ENCODE peak calls at places on chromosomes 16 and 17, in six cellular contexts. B, Y, U, X, T and A are unnamed samples.

GRCh38 chr17:82830249-82830661 is 9.6 kb downstream of the ZNF750 start:
- DNase-seq in U (no peak), T (no peak), B (peak; percentile 89), X (no peak), Y (no peak), A (peak; percentile 54)

GRCh38 chr16:31206776-31207175 is 4.2 kb upstream of the PYCARD start:
- DNase-seq in U (peak; percentile 52), Y (no peak), T (no peak), X (no peak), B (no peak), A (no peak)

GRCh38 chr17:83028851-83029250 is 50.6 kb upstream of the METRNL start:
- DNase-seq in U (no peak), X (no peak), T (no peak), Y (no peak), B (peak; percentile 44), A (no peak)

GRCh38 chr16:11233727-11234376 is 22.2 kb downstream of the SOCS1 start:
- DNase-seq in Y (peak; percentile 49), B (no peak), U (no peak), T (no peak), X (peak; percentile 65), A (no peak)

GRCh38 chr16:78768723-78769122 is 669.3 kb downstream of the WWOX start:
- DNase-seq in U (no peak), Y (no peak), B (no peak), T (no peak), X (no peak), A (no peak)

GRCh38 chr17:62966426-62967110 is 533 bp downstream of the TANC2 start:
- DNase-seq in U (peak; percentile 74), T (peak; percentile 36), X (peak; percentile 65), Y (no peak), B (no peak), A (peak; percentile 80)

GRCh38 chr17:13776027-13776551 is 174.4 kb upstream of the HS3ST3A1 start:
- DNase-seq in T (no peak), Y (no peak), U (no peak), X (no peak), B (no peak), A (no peak)

GRCh38 chr16:3364774-3365427 is 9.2 kb downstream of the OR2C1 start:
- DNase-seq in T (peak; percentile 7), Y (peak; percentile 88), X (peak; percentile 82), B (peak; percentile 94), U (peak; percentile 82), A (peak; percentile 89)

GRCh38 chr16:10682604-10683003 is 12.1 kb downstream of the TEKT5 start:
- DNase-seq in T (no peak), Y (no peak), X (no peak), B (no peak), U (no peak), A (no peak)

GRCh38 chr17:15465045-15465701 is 2.2 kb downstream of the CDRT4 start:
- DNase-seq in Y (no peak), T (no peak), B (no peak), U (no peak), X (no peak), A (no peak)

GRCh38 chr16:1556254-1556653 is 22.8 kb downstream of the TMEM204 start:
- DNase-seq in T (no peak), Y (no peak), B (no peak), U (no peak), X (no peak), A (no peak)

GRCh38 chr17:30336369-30337171 is 2.7 kb upstream of the TMIGD1 start:
- DNase-seq in X (peak; percentile 59), U (peak; percentile 72), B (no peak), Y (peak; percentile 73), T (peak; percentile 72), A (no peak)

GRCh38 chr16:55331648-55332185 is 7.7 kb downstream of the IRX6 start:
- DNase-seq in Y (no peak), B (no peak), T (no peak), X (no peak), U (no peak), A (no peak)

GRCh38 chr17:18261146-18261515 is 669 bp downstream of the MIEF2 start:
- DNase-seq in Y (no peak), B (peak; percentile 87), U (peak; percentile 47), X (peak; percentile 40), T (peak; percentile 29), A (peak; percentile 88)

GRCh38 chr16:27839419-27839818 is 224.1 kb downstream of the GSG1L start:
- DNase-seq in U (no peak), T (no peak), Y (no peak), X (no peak), B (no peak), A (no peak)

GRCh38 chr16:24848065-24848464 is 2.3 kb downstream of the SLC5A11 start:
- DNase-seq in U (no peak), B (peak; percentile 20), X (no peak), Y (no peak), T (peak; percentile 42), A (no peak)

GRCh38 chr17:79813826-79814623 is 17.1 kb upstream of the CBX8 start:
- DNase-seq in U (no peak), Y (no peak), X (no peak), T (no peak), B (no peak), A (no peak)

GRCh38 chr16:2386990-2387389 is 42.3 kb upstream of the CCNF start:
- DNase-seq in X (no peak), Y (no peak), B (no peak), T (no peak), U (no peak), A (no peak)

GRCh38 chr16:13150181-13150885 is 248.9 kb downstream of the SHISA9 start:
- DNase-seq in B (no peak), T (no peak), Y (no peak), X (no peak), U (no peak), A (no peak)

GRCh38 chr16:7391694-7392093 is 59.0 kb downstream of the RBFOX1 start:
- DNase-seq in U (no peak), B (no peak), Y (no peak), X (no peak), T (no peak), A (no peak)
- H3K9me3 ChIP-seq in U (no peaks in the 10 kb centered on the region), B (no peaks in the 10 kb centered on the region), Y (no peaks in the 10 kb centered on the region), X (no peaks in the 10 kb centered on the region), T (peaks cover 15% of the 10 kb centered on the region), A (no peaks in the 10 kb centered on the region)

GRCh38 chr17:66466933-66467367 is 164.5 kb downstream of the PRKCA start:
- DNase-seq in T (peak; percentile 97), Y (no peak), X (no peak), B (peak; percentile 74), U (no peak), A (no peak)

GRCh38 chr17:66467766-66468165 is 165.4 kb downstream of the PRKCA start:
- DNase-seq in T (peak; percentile 32), U (no peak), B (no peak), Y (no peak), X (no peak), A (no peak)

GRCh38 chr17:66466421-66466820 is 164.0 kb downstream of the PRKCA start:
- DNase-seq in Y (no peak), U (no peak), B (no peak), T (no peak), X (no peak), A (no peak)

GRCh38 chr17:66464921-66465320 is 162.5 kb downstream of the PRKCA start:
- DNase-seq in U (no peak), B (no peak), Y (no peak), T (peak; percentile 68), X (no peak), A (no peak)

GRCh38 chr17:66465701-66466100 is 163.3 kb downstream of the PRKCA start:
- DNase-seq in T (peak; percentile 35), U (no peak), Y (no peak), X (no peak), B (no peak), A (no peak)
- H3K4me1 ChIP-seq in T (peaks cover 94% of the 10 kb centered on the region), U (peaks cover 16% of the 10 kb centered on the region), Y (peaks cover 38% of the 10 kb centered on the region), X (peaks cover 23% of the 10 kb centered on the region), B (peaks cover 73% of the 10 kb centered on the region), A (peaks cover 53% of the 10 kb centered on the region)

DNA sequence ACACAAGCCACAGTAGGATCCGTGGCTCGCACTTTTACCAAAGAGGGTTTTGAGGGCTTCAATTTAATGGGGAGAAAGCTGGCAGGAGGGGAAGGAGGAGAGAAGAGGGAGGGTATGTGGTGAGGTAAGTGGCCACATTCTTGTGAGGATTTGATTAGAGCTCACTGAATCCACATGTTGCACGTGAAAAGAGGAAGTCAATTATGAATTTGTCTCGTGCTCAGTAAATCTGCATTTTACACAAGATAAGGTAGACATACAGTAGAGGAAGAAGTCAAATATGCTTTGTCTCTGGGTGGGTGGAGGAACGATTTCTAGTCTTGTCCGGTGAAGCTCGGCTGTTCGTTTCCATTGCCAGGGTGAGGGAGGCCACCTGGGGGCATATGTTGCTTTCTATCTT is 862 bp downstream of the ZNF232 start:
- DNase-seq in B (no peak), U (peak; percentile 15), X (no peak), T (no peak), Y (no peak), A (no peak)
- H3K9me3 ChIP-seq in B (no peaks in the 10 kb centered on the region), U (peaks cover 20% of the 10 kb centered on the region), X (no peaks in the 10 kb centered on the region), T (peaks cover under 1% of the 10 kb centered on the region), Y (no peaks in the 10 kb centered on the region), A (no peaks in the 10 kb centered on the region)

GRCh38 chr17:49634487-49634865 is 43.4 kb downstream of the SPOP start:
- DNase-seq in X (no peak), Y (no peak), T (peak; percentile 34), U (no peak), B (no peak), A (no peak)
- H3K4me1 ChIP-seq in X (peaks cover 19% of the 10 kb centered on the region), Y (peaks cover 4% of the 10 kb centered on the region), T (peaks cover 97% of the 10 kb centered on the region), U (no peaks in the 10 kb centered on the region), B (peaks cover 99% of the 10 kb centered on the region), A (peaks cover 61% of the 10 kb centered on the region)

DNA sequence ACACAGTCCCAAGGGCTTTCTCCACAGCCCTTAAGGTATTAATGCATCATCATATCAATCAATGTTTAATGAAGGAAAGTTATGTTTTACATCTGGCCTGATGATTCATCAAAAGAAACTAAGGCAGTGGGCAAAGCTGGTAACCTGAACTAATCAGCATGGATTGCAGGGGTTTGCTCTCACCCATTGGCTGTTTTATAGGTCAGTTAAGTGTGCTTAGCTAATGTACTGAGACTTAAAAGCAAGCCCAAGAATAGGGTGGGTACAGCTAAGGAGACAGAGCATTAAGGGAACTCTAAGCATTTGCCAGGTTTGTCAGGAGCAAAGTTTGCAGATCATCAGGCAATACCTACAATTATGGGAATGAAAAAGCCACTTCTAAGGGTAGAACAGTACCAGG is 1247.6 kb downstream of the CDH8 start:
- DNase-seq in U (no peak), X (no peak), T (no peak), Y (no peak), B (no peak), A (no peak)
- H3K9me3 ChIP-seq in U (peaks cover 45% of the 10 kb centered on the region), X (no peaks in the 10 kb centered on the region), T (no peaks in the 10 kb centered on the region), Y (peaks cover 10% of the 10 kb centered on the region), B (no peaks in the 10 kb centered on the region), A (no peaks in the 10 kb centered on the region)

DNA sequence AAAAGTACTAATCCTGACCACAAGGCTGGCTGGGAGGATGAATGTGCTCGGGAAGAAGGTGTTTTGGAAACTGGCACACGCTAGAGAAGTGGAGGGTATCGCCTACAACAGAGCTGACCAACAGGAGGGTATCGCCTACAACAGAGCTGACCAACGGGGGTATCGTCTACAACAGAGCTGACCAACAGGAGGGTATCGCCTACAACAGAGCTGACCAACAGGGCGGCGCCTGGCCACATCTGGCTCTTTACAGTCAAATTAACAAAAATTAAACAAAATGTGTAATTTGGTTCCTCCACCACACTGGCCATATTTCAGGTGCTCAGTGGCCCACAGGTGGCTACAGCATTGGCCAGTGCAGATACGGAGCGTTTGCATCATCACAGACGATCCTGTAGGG is 153.5 kb downstream of the CMIP start:
- DNase-seq in U (no peak), T (no peak), B (no peak), Y (no peak), X (no peak), A (no peak)
- H3K4me1 ChIP-seq in U (peaks cover 9% of the 10 kb centered on the region), T (peaks cover 28% of the 10 kb centered on the region), B (peaks cover 34% of the 10 kb centered on the region), Y (no peaks in the 10 kb centered on the region), X (no peaks in the 10 kb centered on the region), A (peaks cover 9% of the 10 kb centered on the region)